ENCODE peak calls at places on chromosome 1, in nine cellular contexts. P, M, F, O, S, L, X, B and T are unnamed samples.

GRCh38 chr1:225851810-225852209 is 30.4 kb downstream of the TMEM63A start:
- DNase-seq in P (no peak), M (peak), F (no peak), O (no peak), S (peak), L (no peak), X (no peak), B (no peak), T (no peak)

GRCh38 chr1:4585216-4585615 is 69.2 kb upstream of the AJAP1 start:
- DNase-seq in P (peak), M (peak), F (peak), O (no peak), S (peak), L (no peak), X (no peak), B (peak), T (no peak)

GRCh38 chr1:201999625-202000238 is 10.7 kb upstream of the ELF3 start:
- DNase-seq in P (peak), M (peak), F (peak), O (no peak), S (no peak), L (no peak), X (no peak), B (peak), T (no peak)

GRCh38 chr1:147717051-147717705 is 43.2 kb downstream of the GJA5 start:
- DNase-seq in P (peak), M (no peak), F (no peak), O (no peak), S (no peak), L (no peak), X (no peak), B (no peak), T (no peak)

GRCh38 chr1:85237613-85238012 is 21.8 kb downstream of the C1orf52 start:
- DNase-seq in P (no peak), M (no peak), F (no peak), O (no peak), S (no peak), L (no peak), X (no peak), B (no peak), T (no peak)

GRCh38 chr1:119964673-119965363 is 68.5 kb upstream of the ADAM30 start:
- DNase-seq in P (no peak), M (no peak), F (no peak), O (peak), S (no peak), L (no peak), X (no peak), B (no peak), T (no peak)

GRCh38 chr1:228261706-228262105 is 53.9 kb downstream of the OBSCN start:
- DNase-seq in P (no peak), M (no peak), F (no peak), O (no peak), S (no peak), L (no peak), X (no peak), B (no peak), T (no peak)

GRCh38 chr1:227058321-227058751 is 118.2 kb downstream of the COQ8A start:
- DNase-seq in P (peak), M (no peak), F (no peak), O (peak), S (no peak), L (no peak), X (no peak), B (no peak), T (no peak)

GRCh38 chr1:53111693-53112092 is 30.7 kb downstream of the SLC1A7 start:
- DNase-seq in P (no peak), M (no peak), F (no peak), O (no peak), S (no peak), L (no peak), X (no peak), B (no peak), T (no peak)

GRCh38 chr1:161486806-161487482 is 18.3 kb upstream of the FCGR2A start:
- DNase-seq in P (peak), M (peak), F (no peak), O (peak), S (no peak), L (no peak), X (no peak), B (peak), T (no peak)

GRCh38 chr1:207134550-207134949 is 30.5 kb downstream of the C4BPA start:
- DNase-seq in P (no peak), M (no peak), F (no peak), O (no peak), S (no peak), L (no peak), X (no peak), B (no peak), T (no peak)

GRCh38 chr1:109687641-109688499 is at the start of gene GSTM1:
- DNase-seq in P (no peak), M (no peak), F (peak), O (peak), S (no peak), L (no peak), X (no peak), B (peak), T (no peak)

DNA sequence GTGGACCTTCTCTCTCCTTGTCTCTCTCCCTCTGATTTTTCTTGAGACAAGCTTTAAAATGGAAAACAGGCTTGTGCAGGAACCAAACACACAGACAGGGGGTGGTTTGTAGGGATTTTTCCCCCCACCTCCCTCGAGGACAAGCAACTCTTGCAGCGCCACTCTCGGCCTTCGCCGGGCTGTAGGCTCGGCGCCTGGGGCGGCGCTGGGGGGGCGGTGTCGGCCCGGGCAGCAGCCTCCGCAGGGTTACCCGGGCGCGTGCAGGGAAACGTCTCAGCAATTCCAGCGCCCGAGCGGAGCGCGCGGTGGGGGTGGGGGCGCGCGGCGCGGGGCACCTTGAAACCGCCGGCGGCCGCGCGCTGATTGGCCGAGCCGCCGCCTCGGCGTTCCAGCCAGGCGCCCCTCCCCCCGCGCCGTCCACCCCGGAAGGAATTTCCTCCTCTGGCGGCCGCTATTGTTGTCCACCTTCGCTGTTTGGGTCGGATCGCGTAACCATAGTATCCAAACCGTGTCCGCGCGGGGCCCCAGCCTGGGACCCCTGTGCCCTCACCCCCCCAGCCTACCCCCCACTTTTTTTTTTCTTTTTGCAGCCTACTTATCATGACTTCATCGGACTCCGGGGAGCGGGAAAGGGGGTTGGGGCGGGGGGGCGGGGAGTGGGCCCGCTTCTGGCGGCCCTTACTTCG is 59.8 kb upstream of the ACOT11 start:
- DNase-seq in P (peak), M (peak), F (peak), O (peak), S (peak), L (peak), X (peak), B (peak), T (peak)
- TF ChIP-seq CTCF in P (no peak), M (no peak), F (no peak), O (no peak), S (no peak), L (peak), X (no peak), B (peak), T (no peak)

GRCh38 chr1:212614398-212615091 is 6.0 kb downstream of the ATF3 start:
- DNase-seq in P (no peak), M (peak), F (no peak), O (no peak), S (peak), L (no peak), X (no peak), B (no peak), T (no peak)

GRCh38 chr1:212611000-212611636 is 2.6 kb downstream of the ATF3 start:
- DNase-seq in P (no peak), M (no peak), F (no peak), O (no peak), S (no peak), L (no peak), X (no peak), B (no peak), T (no peak)

GRCh38 chr1:212615092-212615470 is 6.5 kb downstream of the ATF3 start:
- DNase-seq in P (no peak), M (no peak), F (no peak), O (no peak), S (no peak), L (no peak), X (no peak), B (no peak), T (no peak)

GRCh38 chr1:212612251-212612961 is 3.8 kb downstream of the ATF3 start:
- DNase-seq in P (no peak), M (no peak), F (no peak), O (no peak), S (no peak), L (no peak), X (no peak), B (no peak), T (no peak)

DNA sequence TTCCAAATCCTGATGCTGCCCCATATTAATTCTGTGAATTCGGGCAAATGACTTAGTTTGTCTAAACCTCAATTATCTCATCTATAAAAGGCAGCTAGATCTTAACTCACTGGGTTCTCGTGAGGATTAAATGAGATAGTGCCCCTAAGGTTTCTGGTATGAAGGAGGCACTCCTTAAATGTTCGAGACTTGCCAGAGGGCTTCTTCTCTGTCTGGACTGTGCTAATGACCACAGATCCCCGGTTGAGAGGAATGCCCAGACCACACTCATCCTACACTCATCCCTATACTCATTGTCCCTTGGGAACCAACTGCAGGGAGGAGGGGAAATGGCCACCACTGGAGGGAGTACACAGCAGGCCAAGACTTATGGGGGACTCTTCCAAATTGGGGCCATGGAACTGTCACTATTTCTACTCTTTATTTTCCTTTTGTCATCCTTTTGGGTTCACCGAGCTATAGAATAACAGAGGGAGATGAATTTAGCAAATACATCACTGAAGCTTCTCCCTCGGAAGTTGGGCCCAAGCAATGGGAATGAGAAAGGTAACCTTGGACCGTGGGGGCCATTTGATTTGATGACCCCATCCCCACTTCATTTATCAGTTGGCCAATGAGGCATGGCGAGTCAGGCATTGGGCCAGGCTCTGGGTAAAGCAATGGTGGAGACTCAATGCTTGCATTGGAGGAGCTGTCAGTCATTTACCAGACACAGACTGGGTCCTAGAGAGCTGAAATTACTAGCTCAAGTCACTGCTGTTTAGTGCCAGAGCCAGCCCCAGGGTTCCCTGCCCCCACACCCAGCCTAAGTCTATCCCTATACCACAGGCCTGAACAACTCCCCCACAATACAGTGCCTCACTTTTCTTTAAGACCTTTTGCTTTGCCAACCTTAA is 5.1 kb downstream of the ATF3 start:
- DNase-seq in P (no peak), M (no peak), F (no peak), O (no peak), S (peak), L (no peak), X (no peak), B (no peak), T (no peak)
- TF ChIP-seq CTCF in P (no peak), M (no peak), F (no peak), O (no peak), S (no peak), L (no peak), X (no peak), B (no peak), T (no peak)

GRCh38 chr1:7614576-7615074 is 156.5 kb upstream of the VAMP3 start:
- DNase-seq in P (no peak), M (no peak), F (no peak), O (no peak), S (no peak), L (peak), X (no peak), B (no peak), T (no peak)
- TF ChIP-seq CTCF in P (no peak), M (no peak), F (no peak), O (no peak), S (no peak), L (no peak), X (no peak), B (no peak), T (no peak)

GRCh38 chr1:69700770-69701169 is 133.0 kb downstream of the LRRC7 start:
- DNase-seq in P (no peak), M (no peak), F (no peak), O (no peak), S (no peak), L (no peak), X (no peak), B (peak), T (no peak)
- TF ChIP-seq CTCF in P (no peak), M (peak), F (peak), O (peak), S (peak), L (no peak), X (no peak), B (peak), T (no peak)

DNA sequence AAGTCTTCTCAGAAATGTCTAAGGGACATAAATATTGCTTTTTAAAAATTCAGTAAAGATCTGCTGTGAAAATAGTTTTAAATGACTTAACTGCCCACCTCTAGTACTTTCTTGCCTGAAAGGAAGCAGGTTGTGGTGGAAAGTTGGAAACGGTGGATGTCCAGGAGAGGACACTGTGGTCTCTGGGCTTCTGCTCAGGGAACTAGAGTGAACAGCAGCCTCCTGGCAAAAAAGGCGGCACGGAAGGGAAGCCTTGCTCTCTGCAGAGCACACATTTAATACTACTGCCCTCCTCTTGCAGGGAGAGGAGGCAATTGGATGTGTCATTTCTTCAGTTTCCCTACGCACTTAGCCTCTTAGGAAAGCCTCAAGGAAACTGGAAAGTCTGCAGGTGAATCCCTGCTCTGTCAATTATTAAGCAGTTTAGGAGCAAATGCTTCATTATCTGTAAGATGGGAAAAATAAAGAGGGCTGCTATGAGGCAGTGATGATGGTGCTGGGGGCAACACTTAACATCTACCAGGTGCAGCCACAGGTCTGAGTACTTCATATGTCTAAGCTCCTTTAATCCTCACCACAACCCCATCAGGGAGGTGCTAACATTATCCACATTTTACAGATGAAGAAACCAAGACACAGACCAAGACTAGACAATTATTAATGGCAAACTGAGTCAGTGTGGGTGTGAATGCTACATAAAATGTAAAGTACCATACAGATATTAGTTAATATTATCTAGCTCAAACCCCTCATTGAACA is 108.8 kb upstream of the ADAR start:
- DNase-seq in P (no peak), M (no peak), F (no peak), O (no peak), S (no peak), L (no peak), X (no peak), B (no peak), T (no peak)
- TF ChIP-seq CTCF in P (no peak), M (no peak), F (no peak), O (no peak), S (no peak), L (no peak), X (peak), B (no peak), T (no peak)